ENCODE peak calls at places on chromosome 7, in five cellular contexts. I is neural crest cell; V is activated CD4-positive, alpha-beta T cell treated with anti-CD3 and anti-CD28 coated beads, Interleukin-2, amount 50 U/mL, for 48 hours; R is HFF-Myc; H is GM12865. A is an unnamed sample.

GRCh38 chr7:155412416-155413253 is 45.3 kb upstream of the EN2 start:
- DNase-seq in H (peak), I (peak), V (peak), R (peak), A (peak)

GRCh38 chr7:91974066-91974465 is 33.4 kb downstream of the AKAP9 start:
- DNase-seq in H (no peak), I (no peak), R (no peak), V (no peak), A (no peak)

GRCh38 chr7:154912921-154913644 is 89.8 kb downstream of the PAXIP1 start:
- DNase-seq in R (no peak), V (no peak), H (no peak), I (no peak), A (no peak)

GRCh38 chr7:27108390-27109127 is 6.1 kb upstream of the HOXA2 start:
- DNase-seq in V (no peak), H (no peak), I (no peak), R (no peak), A (no peak)

GRCh38 chr7:37371755-37372154 is 76.9 kb downstream of the ELMO1 start:
- DNase-seq in H (no peak), I (no peak), V (no peak), R (no peak), A (no peak)

GRCh38 chr7:72493850-72494661 is 81.9 kb upstream of the CALN1 start:
- DNase-seq in R (peak), H (peak), V (peak), I (peak), A (peak)

GRCh38 chr7:106400990-106401389 is 116.2 kb upstream of the NAMPT start:
- DNase-seq in H (no peak), V (no peak), I (no peak), R (no peak), A (no peak)

GRCh38 chr7:131182446-131183075 is 145.1 kb upstream of the MKLN1 start:
- DNase-seq in H (no peak), R (no peak), V (no peak), I (no peak), A (no peak)

GRCh38 chr7:128192497-128193142 is 48.5 kb upstream of the LEP start:
- DNase-seq in V (no peak), R (no peak), H (no peak), I (no peak), A (no peak)

GRCh38 chr7:118517275-118517674 is 292.8 kb downstream of the ANKRD7 start:
- DNase-seq in H (no peak), V (no peak), R (no peak), I (no peak), A (no peak)

GRCh38 chr7:32163141-32163806 is 93.1 kb upstream of the PDE1C start:
- DNase-seq in R (peak), I (no peak), H (no peak), V (no peak), A (no peak)

GRCh38 chr7:105975770-105976428 is 12.8 kb downstream of the CDHR3 start:
- DNase-seq in V (no peak), R (no peak), I (no peak), H (no peak), A (no peak)

GRCh38 chr7:134933460-134934068 is 52.7 kb upstream of the AGBL3 start:
- DNase-seq in V (no peak), R (no peak), H (no peak), I (no peak), A (no peak)

GRCh38 chr7:155807013-155807804 is 5.1 kb downstream of the SHH start:
- DNase-seq in I (no peak), H (no peak), R (no peak), V (no peak), A (no peak)

GRCh38 chr7:155193716-155194115 is 104.0 kb upstream of the INSIG1 start:
- DNase-seq in H (no peak), V (peak), I (no peak), R (no peak), A (no peak)

GRCh38 chr7:27124096-27124978 is 6.2 kb downstream of the HOXA4 start:
- DNase-seq in I (no peak), V (no peak), H (no peak), R (no peak), A (no peak)

GRCh38 chr7:80499350-80499955 is 12.4 kb downstream of the GNAT3 start:
- DNase-seq in H (no peak), I (no peak), R (peak), V (no peak), A (no peak)

GRCh38 chr7:131327049-131327625 is 539 bp upstream of the MKLN1 start:
- DNase-seq in R (peak), I (no peak), V (peak), H (peak), A (no peak)

A was measured in substantia nigra.